ENCODE peak calls at places on chromosome 21, in four cellular contexts. R is K562; C is CD4-positive, alpha-beta memory T cell; K is HL-60. E is an unnamed sample.

GRCh38 chr21:40146201-40146890 is 279.1 kb downstream of the PCP4 start:
- DNase-seq in R (no peak), C (no peak), K (no peak), E (no peak)

GRCh38 chr21:35072960-35073359 is 23.9 kb upstream of the RUNX1 start:
- DNase-seq in R (no peak), C (no peak), K (no peak), E (no peak)

GRCh38 chr21:43812139-43812821 is 22.9 kb downstream of the RRP1 start:
- DNase-seq in R (no peak), C (no peak), K (no peak), E (no peak)

GRCh38 chr21:15057290-15057689 is 7.5 kb downstream of the NRIP1 start:
- DNase-seq in R (peak; percentile 58), C (no peak), K (no peak), E (no peak)

GRCh38 chr21:33217168-33217567 is 12.6 kb upstream of the IFNAR2 start:
- DNase-seq in R (no peak), C (no peak), K (no peak), E (no peak)

GRCh38 chr21:33374874-33375644 is 28.2 kb upstream of the IFNGR2 start:
- DNase-seq in R (no peak), C (no peak), K (no peak), E (no peak)

GRCh38 chr21:33686386-33686785 is 44.1 kb downstream of the ITSN1 start:
- DNase-seq in R (no peak), C (no peak), K (no peak), E (no peak)

GRCh38 chr21:38159355-38159754 is 97.4 kb upstream of the KCNJ15 start:
- DNase-seq in R (peak; percentile 83), C (peak; percentile 45), K (peak; percentile 32), E (no peak)

GRCh38 chr21:44530903-44531605 is 8.9 kb downstream of the KRTAP10-1 start:
- DNase-seq in R (no peak), C (no peak), K (no peak), E (no peak)

GRCh38 chr21:41141031-41141457 is 26.9 kb upstream of the BACE2 start:
- DNase-seq in R (no peak), C (no peak), K (no peak), E (no peak)

GRCh38 chr21:43881283-43881682 is 16.3 kb downstream of the AGPAT3 start:
- DNase-seq in R (no peak), C (no peak), K (no peak), E (no peak)

GRCh38 chr21:44874240-44874496 is 678 bp upstream of the PTTG1IP start:
- DNase-seq in R (no peak), C (no peak), K (no peak), E (no peak)

GRCh38 chr21:31623664-31624063 is 35.8 kb upstream of the SOD1 start:
- DNase-seq in R (peak; percentile 20), C (no peak), K (no peak), E (no peak)

GRCh38 chr21:43984905-43985689 is 27.0 kb upstream of the TRAPPC10 start:
- DNase-seq in R (no peak), C (no peak), K (no peak), E (no peak)

GRCh38 chr21:37153935-37154350 is 80.9 kb downstream of the TTC3 start:
- DNase-seq in R (no peak), C (no peak), K (no peak), E (no peak)

GRCh38 chr21:37155216-37155615 is 82.2 kb downstream of the TTC3 start:
- DNase-seq in R (no peak), C (no peak), K (no peak), E (no peak)

GRCh38 chr21:37159949-37160348 is 86.9 kb downstream of the TTC3 start:
- DNase-seq in R (no peak), C (no peak), K (no peak), E (no peak)

GRCh38 chr21:37157938-37158337 is 84.9 kb downstream of the TTC3 start:
- DNase-seq in R (peak; percentile 51), C (no peak), K (no peak), E (no peak)

GRCh38 chr21:37159053-37159776 is 86.2 kb downstream of the TTC3 start:
- DNase-seq in R (no peak), C (no peak), K (no peak), E (no peak)
- H3K4me3 ChIP-seq in R (no peak overlapping the region), C (no peak overlapping the region), K (no peak overlapping the region), E (no peak overlapping the region)

GRCh38 chr21:16307256-16307655 is 577.5 kb downstream of the USP25 start:
- DNase-seq in R (no peak), C (no peak), K (no peak), E (no peak)

GRCh38 chr21:16305686-16306085 is 575.9 kb downstream of the USP25 start:
- DNase-seq in R (no peak), C (no peak), K (no peak), E (no peak)

GRCh38 chr21:16310191-16310590 is 580.4 kb downstream of the USP25 start:
- DNase-seq in R (no peak), C (no peak), K (no peak), E (no peak)

GRCh38 chr21:16309250-16309971 is 579.6 kb downstream of the USP25 start:
- DNase-seq in R (no peak), C (no peak), K (no peak), E (no peak)

GRCh38 chr21:16308269-16308668 is 578.5 kb downstream of the USP25 start:
- DNase-seq in R (no peak), C (no peak), K (no peak), E (no peak)
- H3K4me3 ChIP-seq in R (no peak overlapping the region), C (no peak overlapping the region), K (no peak overlapping the region), E (no peak overlapping the region)

GRCh38 chr21:46183910-46184624 is at the start of gene SPATC1L:
- DNase-seq in R (peak; percentile 85), C (no peak), K (no peak), E (peak; percentile 16)

GRCh38 chr21:46187814-46188213 is 3.6 kb upstream of the SPATC1L start:
- DNase-seq in R (no peak), C (no peak), K (no peak), E (no peak)

GRCh38 chr21:46187251-46187650 is 3.0 kb upstream of the SPATC1L start:
- DNase-seq in R (no peak), C (no peak), K (no peak), E (no peak)

GRCh38 chr21:46184625-46185555 is 631 bp upstream of the SPATC1L start:
- DNase-seq in R (peak; percentile 88), C (peak; percentile 68), K (no peak), E (peak; percentile 46)

GRCh38 chr21:46185717-46186116 is 1.5 kb upstream of the SPATC1L start:
- DNase-seq in R (peak; percentile 57), C (no peak), K (no peak), E (no peak)
- H3K4me3 ChIP-seq in R (peak overlapping the region; percentile 88), C (no peak overlapping the region), K (no peak overlapping the region), E (no peak overlapping the region)

DNA sequence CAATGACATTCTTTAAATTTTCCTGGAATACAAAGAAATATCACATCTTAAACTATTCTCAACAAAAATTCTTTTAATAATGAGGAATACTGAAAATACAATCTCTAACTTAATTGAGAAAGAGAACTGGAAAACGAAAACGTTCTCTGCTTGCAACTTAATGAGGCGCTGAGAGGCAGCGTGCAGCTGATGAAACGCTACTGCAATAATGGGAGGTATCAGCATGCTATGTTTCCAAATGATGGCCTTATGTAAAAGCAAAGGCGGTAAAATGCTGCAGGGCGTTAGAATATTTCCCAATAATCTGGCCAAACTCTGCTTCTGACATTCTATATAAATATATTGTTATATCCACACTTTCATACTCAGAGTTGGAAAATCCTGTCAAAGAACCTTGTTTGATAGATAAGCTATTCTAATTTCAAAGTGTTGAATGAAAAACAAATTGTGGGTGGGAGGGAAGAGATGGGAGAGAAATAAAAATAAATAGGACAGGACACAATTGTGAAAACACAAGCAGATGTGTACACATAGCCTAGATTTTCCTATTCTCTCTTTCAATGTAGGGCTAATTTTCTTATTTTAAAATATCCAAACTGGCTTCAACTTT is 70.9 kb downstream of the APP start:
- DNase-seq in R (peak; percentile 6), C (no peak), K (peak; percentile 22), E (no peak)
- H3K4me3 ChIP-seq in R (no peak overlapping the region), C (no peak overlapping the region), K (no peak overlapping the region), E (no peak overlapping the region)

DNA sequence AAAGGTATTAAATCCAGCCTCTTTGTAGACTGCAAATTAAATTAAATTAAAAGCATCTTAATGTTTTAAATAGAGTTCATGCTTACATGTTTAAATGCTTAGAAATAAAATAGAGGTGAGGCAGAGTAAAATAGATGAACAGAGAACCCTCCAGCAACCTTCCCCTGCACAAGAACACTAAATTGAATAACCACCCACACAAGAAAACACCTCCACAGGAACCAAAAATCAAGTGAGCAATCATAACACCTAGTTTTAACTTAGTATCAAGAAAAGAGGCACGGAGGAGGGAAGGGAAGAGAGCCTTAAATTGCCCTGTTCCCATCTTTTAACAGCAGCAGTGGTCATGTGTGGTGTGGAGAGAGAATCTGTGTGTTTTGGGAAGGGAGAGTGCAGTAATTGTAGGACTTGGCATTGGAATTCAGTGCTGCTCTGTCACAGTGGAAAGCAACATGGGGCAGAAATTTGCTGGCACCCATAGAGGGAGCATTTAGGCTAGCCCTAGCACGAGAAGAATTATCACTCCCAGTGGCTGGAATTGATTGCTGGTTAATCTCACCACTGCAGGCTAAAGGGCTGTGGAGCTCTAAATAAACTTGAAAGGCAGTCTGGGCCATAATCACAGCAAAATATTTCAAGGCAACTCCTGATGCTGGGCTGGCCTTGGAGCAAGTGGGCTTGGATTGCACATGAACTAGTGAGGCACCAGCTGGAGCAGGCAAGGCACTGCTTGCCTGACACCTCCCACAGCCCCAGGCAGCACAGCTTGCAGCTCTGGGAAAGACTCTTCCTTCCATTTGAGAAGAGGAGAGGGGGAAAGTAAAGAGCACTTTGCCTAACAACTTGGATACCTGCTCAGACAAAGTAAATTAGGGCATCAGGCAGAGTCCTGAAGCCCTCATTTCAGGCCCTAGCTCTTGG is 1478.8 kb downstream of the NCAM2 start:
- DNase-seq in R (no peak), C (no peak), K (no peak), E (no peak)
- H3K4me3 ChIP-seq in R (no peak overlapping the region), C (no peak overlapping the region), K (no peak overlapping the region), E (no peak overlapping the region)

GRCh38 chr21:29130234-29130993 is at the start of gene MAP3K7CL:
- DNase-seq in R (peak; percentile 37), C (no peak), K (no peak), E (no peak)
- H3K4me3 ChIP-seq in R (no peak within 1 kb of the TSS), C (no peak within 1 kb of the TSS), K (no peak within 1 kb of the TSS), E (no peak within 1 kb of the TSS)

DNA sequence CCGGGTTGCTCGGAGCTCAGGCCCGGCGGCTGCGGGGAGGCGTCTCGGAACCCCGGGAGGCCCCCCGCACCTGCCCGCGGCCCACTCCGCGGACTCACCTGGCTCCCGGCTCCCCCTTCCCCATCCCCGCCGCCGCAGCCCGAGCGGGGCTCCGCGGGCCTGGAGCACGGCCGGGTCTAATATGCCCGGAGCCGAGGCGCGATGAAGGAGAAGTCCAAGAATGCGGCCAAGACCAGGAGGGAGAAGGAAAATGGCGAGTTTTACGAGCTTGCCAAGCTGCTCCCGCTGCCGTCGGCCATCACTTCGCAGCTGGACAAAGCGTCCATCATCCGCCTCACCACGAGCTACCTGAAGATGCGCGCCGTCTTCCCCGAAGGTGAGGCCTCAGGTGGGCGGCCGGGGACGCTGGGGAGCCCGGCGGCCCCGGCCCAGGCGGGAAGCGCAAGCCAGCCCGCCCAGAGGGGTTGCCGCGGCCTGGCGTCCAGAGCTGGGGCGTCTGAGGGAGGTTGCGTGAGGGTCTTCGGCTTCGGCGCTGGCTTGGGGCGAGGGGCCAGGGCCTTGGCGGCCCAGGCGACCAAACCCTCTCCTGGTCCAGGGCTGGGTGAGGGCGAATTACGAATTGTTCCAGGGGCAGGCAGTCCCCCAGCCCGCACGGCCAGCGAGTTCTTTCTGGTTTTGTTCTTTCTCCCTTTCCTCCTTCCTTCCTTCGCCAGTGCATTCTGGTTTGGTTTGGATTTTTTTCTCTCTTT is 805 bp downstream of the SIM2 start:
- DNase-seq in R (no peak), C (no peak), K (no peak), E (no peak)
- H3K4me3 ChIP-seq in R (no peak overlapping the region), C (no peak overlapping the region), K (no peak overlapping the region), E (no peak overlapping the region)

E was measured in effector memory CD4-positive, alpha-beta T cell.